ENCODE peak calls at places on chromosomes 7 and 10, in four cellular contexts. J is HCT116, I is H9, O is kidney. Y is an unnamed sample.

GRCh38 chr7:11177793-11178192 is 204.1 kb downstream of the PHF14 start:
- DNase-seq in I (no peak), O (no peak), J (no peak), Y (no peak)

GRCh38 chr10:7029672-7030071 is 381.2 kb downstream of the SFMBT2 start:
- DNase-seq in O (no peak), J (no peak), I (no peak), Y (no peak)

GRCh38 chr7:34247468-34247867 is 342.1 kb downstream of the BMPER start:
- DNase-seq in O (no peak), J (no peak), I (no peak), Y (no peak)

GRCh38 chr10:48455055-48455391 is 148.5 kb downstream of the MAPK8 start:
- DNase-seq in J (no peak), I (peak; percentile 25), O (peak; percentile 62), Y (no peak)

GRCh38 chr7:92925876-92926696 is 89.7 kb upstream of the CDK6 start:
- DNase-seq in J (no peak), I (peak; percentile 78), O (peak; percentile 50), Y (no peak)

GRCh38 chr7:55241958-55242357 is 123.2 kb upstream of the LANCL2 start:
- DNase-seq in J (no peak), I (no peak), O (no peak), Y (peak; percentile 79)

GRCh38 chr10:71255817-71256660 is 43.7 kb downstream of the UNC5B start:
- DNase-seq in J (peak; percentile 56), I (no peak), O (no peak), Y (no peak)

GRCh38 chr10:6173203-6173602 is 29.5 kb upstream of the PFKFB3 start:
- DNase-seq in O (no peak), J (no peak), I (peak; percentile 63), Y (no peak)

DNA sequence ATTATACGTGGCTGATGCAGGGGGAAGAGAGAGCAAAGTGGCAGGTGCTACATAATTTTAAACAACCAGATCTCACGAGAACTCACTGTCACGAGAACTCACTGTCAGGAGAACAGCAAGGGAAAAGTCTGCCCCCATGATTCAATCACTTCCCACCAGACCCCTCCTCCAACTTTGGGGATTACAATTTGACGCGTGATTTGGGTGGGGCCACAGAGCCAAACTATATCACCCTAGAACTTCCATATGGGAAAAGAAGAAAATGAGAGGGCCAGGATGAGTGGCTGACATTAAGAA is 15.8 kb downstream of the EZH2 start:
- DNase-seq in J (no peak), O (no peak), I (no peak), Y (no peak)
- H3K9me3 ChIP-seq in J (no peaks in the 10 kb centered on the region), O (no peaks in the 10 kb centered on the region), I (no peaks in the 10 kb centered on the region), Y (no peaks in the 10 kb centered on the region)

DNA sequence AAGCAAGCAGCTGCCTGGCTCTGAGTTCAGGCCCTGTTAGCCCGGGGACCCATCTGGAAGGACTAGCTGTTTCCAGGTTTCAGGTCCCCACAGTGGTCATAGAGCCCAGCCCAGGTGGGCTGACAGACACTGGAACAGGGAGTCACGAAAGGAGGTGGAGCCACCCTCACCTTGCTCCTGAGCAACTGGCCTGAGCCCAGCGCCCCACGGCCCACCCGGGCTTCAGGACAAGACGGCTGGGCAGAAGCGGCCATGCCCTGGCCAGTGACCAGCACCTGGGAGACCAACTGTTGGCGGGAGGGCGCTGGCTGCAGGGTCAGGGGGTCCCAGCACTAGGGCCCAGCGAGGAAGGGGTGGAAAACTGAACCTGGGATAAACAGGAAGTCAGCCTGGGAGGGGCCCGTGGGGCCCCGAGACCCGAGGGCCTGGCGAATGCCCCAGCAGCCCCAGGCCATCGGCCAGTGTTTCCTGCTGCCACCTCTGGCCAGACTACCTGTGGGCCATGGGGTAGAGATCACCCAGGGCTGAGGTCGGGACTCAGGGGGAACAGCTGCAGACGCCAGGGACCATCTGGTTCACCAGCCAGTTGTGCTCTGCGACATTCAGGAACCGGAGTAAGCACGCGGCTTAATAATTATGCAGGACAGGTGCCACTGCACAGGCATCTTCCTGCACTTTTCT is 282.1 kb upstream of the PPP2R2D start:
- DNase-seq in I (no peak), J (no peak), O (no peak), Y (peak; percentile 90)
- H3K9me3 ChIP-seq in I (no peaks in the 10 kb centered on the region), J (no peaks in the 10 kb centered on the region), O (no peaks in the 10 kb centered on the region), Y (no peaks in the 10 kb centered on the region)

GRCh38 chr7:158324397-158325360 is 262.9 kb downstream of the PTPRN2 start:
- DNase-seq in I (peak; percentile 20), J (no peak), O (no peak), Y (no peak)
- H3K9me3 ChIP-seq in I (no peaks in the 10 kb centered on the region), J (no peaks in the 10 kb centered on the region), O (no peaks in the 10 kb centered on the region), Y (no peaks in the 10 kb centered on the region)

DNA sequence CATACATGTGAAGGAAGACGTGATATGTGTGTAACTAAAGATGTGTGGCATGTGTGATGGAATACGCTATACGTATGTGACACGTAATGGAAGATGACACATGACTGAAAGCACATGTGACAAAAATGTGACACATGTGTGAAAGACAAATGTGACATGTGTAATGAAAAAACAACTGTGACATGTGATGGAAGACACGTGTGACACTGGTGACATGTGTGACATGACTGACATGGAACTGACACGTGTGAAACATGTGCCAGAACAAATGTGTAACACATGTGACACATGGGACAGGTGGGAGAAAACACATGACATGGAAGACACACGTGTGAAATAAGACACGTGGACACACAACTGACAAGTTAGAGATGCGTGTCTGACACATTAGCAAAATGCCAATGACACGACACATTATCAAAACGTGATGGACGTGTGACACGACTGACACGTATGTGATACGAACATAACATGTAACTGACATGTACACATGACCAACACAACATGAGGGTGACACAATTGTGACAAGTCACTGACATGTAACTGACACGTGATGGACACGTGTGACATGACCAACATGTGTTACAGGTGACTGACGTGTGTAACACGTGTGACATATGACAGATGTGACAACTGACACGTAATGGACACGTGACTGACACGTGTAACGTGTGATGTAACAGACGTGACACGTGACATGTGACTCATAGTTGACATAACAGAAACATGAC is 24.4 kb downstream of the CRPPA start:
- DNase-seq in I (no peak), O (no peak), J (no peak), Y (no peak)
- H3K9me3 ChIP-seq in I (peaks cover 40% of the 10 kb centered on the region), O (no peaks in the 10 kb centered on the region), J (no peaks in the 10 kb centered on the region), Y (no peaks in the 10 kb centered on the region)

GRCh38 chr10:131586958-131587357 is 275.4 kb upstream of the TCERG1L start:
- DNase-seq in O (no peak), I (no peak), J (no peak), Y (peak; percentile 79)

GRCh38 chr10:131587976-131588680 is 276.6 kb upstream of the TCERG1L start:
- DNase-seq in O (no peak), J (no peak), I (no peak), Y (peak; percentile 86)

GRCh38 chr10:131580674-131581073 is 269.2 kb upstream of the TCERG1L start:
- DNase-seq in O (no peak), J (no peak), I (no peak), Y (peak; percentile 77)

GRCh38 chr10:131585761-131586160 is 274.2 kb upstream of the TCERG1L start:
- DNase-seq in I (no peak), O (no peak), J (no peak), Y (peak; percentile 64)

DNA sequence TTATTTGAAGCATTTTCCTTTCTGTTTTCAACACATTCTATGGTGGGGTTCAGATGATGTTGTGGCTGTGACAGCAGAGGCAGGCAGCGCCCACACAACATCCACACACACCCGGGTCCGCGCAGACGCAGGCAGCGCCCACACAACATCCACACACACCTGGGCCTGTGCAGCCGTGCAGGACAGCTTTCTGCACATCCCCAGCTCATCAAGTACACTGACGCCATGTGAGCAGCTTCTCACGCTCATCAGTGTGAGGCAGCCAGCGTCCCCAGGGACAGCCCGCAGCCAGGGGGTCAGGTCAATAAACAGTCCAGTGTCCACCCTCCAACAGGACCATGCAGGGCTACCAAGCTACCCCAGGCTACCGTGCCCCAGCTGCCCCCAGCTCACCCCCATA is 272.8 kb upstream of the TCERG1L start:
- DNase-seq in O (no peak), J (no peak), I (no peak), Y (peak; percentile 62)
- H3K9me3 ChIP-seq in O (no peaks in the 10 kb centered on the region), J (no peaks in the 10 kb centered on the region), I (no peaks in the 10 kb centered on the region), Y (no peaks in the 10 kb centered on the region)

GRCh38 chr10:133446979-133447378 is 6.8 kb upstream of the SCART1 start:
- DNase-seq in I (no peak), J (no peak), O (no peak), Y (no peak)

GRCh38 chr10:133444342-133445267 is 9.1 kb upstream of the SCART1 start:
- DNase-seq in J (no peak), O (peak; percentile 59), I (no peak), Y (peak; percentile 21)

GRCh38 chr10:133445268-133445732 is 8.4 kb upstream of the SCART1 start:
- DNase-seq in O (peak; percentile 68), I (peak; percentile 20), J (no peak), Y (peak; percentile 31)

GRCh38 chr10:133448120-133448519 is 5.6 kb upstream of the SCART1 start:
- DNase-seq in I (no peak), O (no peak), J (no peak), Y (no peak)

DNA sequence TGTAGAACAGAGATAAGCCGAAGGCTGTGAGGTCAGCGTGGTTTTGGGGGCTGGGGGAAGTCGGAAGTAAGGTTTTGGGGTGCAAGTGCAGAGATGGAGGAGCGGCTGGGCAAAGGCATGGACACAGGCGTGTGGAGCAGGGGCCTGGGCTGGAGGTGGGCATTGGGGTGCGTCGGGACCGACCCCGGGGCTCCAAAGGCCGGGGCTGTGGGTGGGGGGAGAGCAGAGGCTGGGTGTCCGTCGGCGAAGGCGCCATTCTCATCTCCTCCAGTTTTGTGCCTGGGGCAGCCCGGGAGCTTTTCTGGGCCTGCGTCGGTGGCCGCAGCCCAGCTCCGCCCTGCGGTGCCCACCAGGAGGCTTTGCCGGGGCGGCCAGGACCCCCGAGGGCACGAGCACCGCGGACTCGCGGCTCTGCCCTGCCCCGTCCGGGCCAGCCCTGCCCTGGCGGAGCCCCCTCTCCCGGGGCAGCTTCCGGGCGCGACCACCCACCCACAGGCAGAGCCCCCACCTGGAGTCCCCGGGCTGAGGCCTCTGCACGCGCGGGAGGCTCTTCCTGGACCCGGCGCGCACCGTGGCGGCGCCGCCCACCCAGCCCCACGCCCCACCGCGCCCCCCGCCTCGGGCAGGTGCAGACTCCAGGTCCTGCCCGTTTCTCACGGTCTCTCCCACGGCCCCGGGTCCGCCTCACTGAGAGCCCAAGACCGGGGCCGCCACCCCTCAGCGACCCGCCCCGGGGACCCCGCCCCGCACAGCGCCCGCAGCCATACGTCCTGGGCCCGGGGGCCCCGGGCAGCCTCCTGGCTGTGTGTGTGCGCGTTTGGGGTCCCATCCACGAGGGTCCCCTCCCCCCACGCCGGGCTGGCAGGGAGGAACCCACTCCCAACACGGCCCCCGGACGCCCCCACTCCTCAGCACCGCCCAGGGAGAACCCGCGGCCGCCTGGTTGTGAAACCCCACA is 7.7 kb upstream of the SCART1 start:
- DNase-seq in J (no peak), I (no peak), O (peak; percentile 52), Y (peak; percentile 60)
- H3K9me3 ChIP-seq in J (no peaks in the 10 kb centered on the region), I (peaks cover 77% of the 10 kb centered on the region), O (peaks cover 9% of the 10 kb centered on the region), Y (no peaks in the 10 kb centered on the region)

GRCh38 chr10:66215005-66215404 is 710.8 kb upstream of the LRRTM3 start:
- DNase-seq in J (no peak), O (no peak), I (no peak), Y (no peak)
- H3K9me3 ChIP-seq in J (no peaks in the 10 kb centered on the region), O (no peaks in the 10 kb centered on the region), I (no peaks in the 10 kb centered on the region), Y (no peaks in the 10 kb centered on the region)

GRCh38 chr7:63093481-63093880 is 905.2 kb upstream of the ZNF722 start:
- DNase-seq in J (no peak), O (no peak), I (no peak), Y (peak; percentile 75)
- H3K9me3 ChIP-seq in J (peaks cover 11% of the 10 kb centered on the region), O (peaks cover 3% of the 10 kb centered on the region), I (peaks cover 14% of the 10 kb centered on the region), Y (peaks cover 16% of the 10 kb centered on the region)

GRCh38 chr7:156119771-156120170 is 307.5 kb upstream of the SHH start:
- DNase-seq in O (no peak), I (no peak), J (no peak), Y (no peak)
- H3K9me3 ChIP-seq in O (no peaks in the 10 kb centered on the region), I (no peaks in the 10 kb centered on the region), J (no peaks in the 10 kb centered on the region), Y (no peaks in the 10 kb centered on the region)

GRCh38 chr7:158512869-158513268 is 74.8 kb downstream of the PTPRN2 start:
- DNase-seq in O (peak; percentile 25), I (no peak), J (no peak), Y (no peak)
- H3K9me3 ChIP-seq in O (peaks cover 5% of the 10 kb centered on the region), I (no peaks in the 10 kb centered on the region), J (no peaks in the 10 kb centered on the region), Y (peaks cover 14% of the 10 kb centered on the region)

Y was measured in esophagus muscularis mucosa.